ENCODE peak calls at places on chromosomes 3 and 15, in nine cellular contexts. P is lower leg skin, Z is fibroblast of lung, W is AG04450, C is A549, T is lower lobe of right lung, L is esophagus squamous epithelium, O is tibial artery, F is BJ. U is an unnamed sample.

GRCh38 chr15:83379574-83379973 is 67.6 kb upstream of the SH3GL3 start:
- DNase-seq in W (no peak), Z (no peak), T (no peak), C (peak), O (no peak), L (no peak), P (no peak), F (no peak), U (peak)

GRCh38 chr3:56573501-56573900 is 16.5 kb downstream of the CCDC66 start:
- DNase-seq in L (no peak), W (no peak), C (no peak), P (no peak), Z (no peak), F (no peak), O (no peak), T (no peak), U (no peak)

GRCh38 chr3:14152233-14152962 is 26.0 kb downstream of the XPC start:
- DNase-seq in O (no peak), C (peak), Z (no peak), T (no peak), L (no peak), F (no peak), W (no peak), P (no peak), U (no peak)

GRCh38 chr3:82163907-82164520 is 402.6 kb upstream of the GBE1 start:
- DNase-seq in C (peak), O (no peak), W (no peak), F (no peak), T (no peak), L (no peak), Z (peak), P (no peak), U (peak)

GRCh38 chr3:158094235-158094916 is 11.8 kb downstream of the SHOX2 start:
- DNase-seq in P (no peak), L (no peak), C (no peak), F (no peak), O (no peak), Z (no peak), W (no peak), T (no peak), U (no peak)

GRCh38 chr15:64969401-64969800 is 20.3 kb downstream of the SPG21 start:
- DNase-seq in W (no peak), L (no peak), P (no peak), F (no peak), O (no peak), C (no peak), Z (no peak), T (no peak), U (no peak)

GRCh38 chr3:169694117-169694516 is 30.6 kb upstream of the MECOM start:
- DNase-seq in Z (peak), W (no peak), L (no peak), T (no peak), P (no peak), C (no peak), F (no peak), O (no peak), U (peak)

GRCh38 chr3:126928921-126929485 is 53.9 kb upstream of the PLXNA1 start:
- DNase-seq in W (no peak), Z (no peak), L (no peak), F (no peak), O (peak), C (no peak), T (no peak), P (no peak), U (no peak)

GRCh38 chr3:128313936-128314335 is 152.8 kb downstream of the DNAJB8 start:
- DNase-seq in F (no peak), P (no peak), T (no peak), O (no peak), Z (no peak), L (no peak), C (no peak), W (no peak), U (no peak)

GRCh38 chr3:169472259-169472900 is 191.1 kb downstream of the MECOM start:
- DNase-seq in T (no peak), F (no peak), W (no peak), P (no peak), Z (no peak), O (no peak), L (no peak), C (no peak), U (no peak)

GRCh38 chr3:38843898-38844297 is 27.9 kb upstream of the SCN10A start:
- DNase-seq in O (no peak), T (no peak), P (no peak), W (peak), C (no peak), L (no peak), F (no peak), Z (peak), U (peak)

GRCh38 chr3:163785693-163786092 is 1292.6 kb downstream of the SI start:
- DNase-seq in W (no peak), T (no peak), P (no peak), Z (no peak), L (no peak), O (no peak), F (no peak), C (no peak), U (no peak)
- TF ChIP-seq CTCF in W (no peak), T (no peak), P (no peak), Z (no peak), L (no peak), O (no peak), F (no peak), C (no peak), U (no peak)

GRCh38 chr3:31106204-31106603 is 211.7 kb upstream of the GADL1 start:
- DNase-seq in W (peak), P (peak), Z (peak), T (no peak), F (peak), C (no peak), L (no peak), O (no peak), U (peak)
- H3K4me3 ChIP-seq in W (no peak), P (no peak), Z (no peak), T (no peak), F (no peak), C (no peak), L (no peak), O (no peak), U (no peak)

GRCh38 chr3:80688814-80689213 is 921.0 kb upstream of the ROBO1 start:
- DNase-seq in Z (peak), L (no peak), W (no peak), O (no peak), T (no peak), P (no peak), F (no peak), C (no peak), U (peak)
- TF ChIP-seq CTCF in Z (no peak), L (no peak), W (peak), O (peak), T (no peak), P (no peak), F (peak), C (peak), U (peak)

DNA sequence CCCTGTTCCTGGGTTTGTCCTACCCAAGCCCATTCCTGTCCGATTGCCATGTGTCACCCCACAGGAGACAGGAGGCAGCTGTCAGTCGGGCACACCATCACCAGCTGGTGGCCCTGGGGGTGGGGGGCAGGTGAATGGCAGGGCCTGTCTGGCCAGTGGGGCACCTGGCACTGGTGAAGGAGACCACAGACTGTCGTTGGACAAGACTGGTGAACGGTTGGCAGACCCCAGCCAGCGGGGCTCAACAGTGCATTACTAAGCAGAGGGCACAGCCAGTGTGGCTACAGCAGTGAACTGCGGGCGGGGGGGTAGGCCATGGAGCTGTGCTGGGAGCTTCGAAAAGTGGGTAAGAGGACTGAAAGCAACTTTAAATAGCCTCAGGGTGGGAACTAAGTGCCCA is 2.1 kb downstream of the SEMA7A start:
- DNase-seq in T (no peak), C (no peak), W (no peak), F (no peak), Z (no peak), O (no peak), P (no peak), L (no peak), U (no peak)
- H3K4me3 ChIP-seq in T (no peak), C (no peak), W (peak), F (peak), Z (no peak), O (no peak), P (no peak), L (peak), U (peak)

DNA sequence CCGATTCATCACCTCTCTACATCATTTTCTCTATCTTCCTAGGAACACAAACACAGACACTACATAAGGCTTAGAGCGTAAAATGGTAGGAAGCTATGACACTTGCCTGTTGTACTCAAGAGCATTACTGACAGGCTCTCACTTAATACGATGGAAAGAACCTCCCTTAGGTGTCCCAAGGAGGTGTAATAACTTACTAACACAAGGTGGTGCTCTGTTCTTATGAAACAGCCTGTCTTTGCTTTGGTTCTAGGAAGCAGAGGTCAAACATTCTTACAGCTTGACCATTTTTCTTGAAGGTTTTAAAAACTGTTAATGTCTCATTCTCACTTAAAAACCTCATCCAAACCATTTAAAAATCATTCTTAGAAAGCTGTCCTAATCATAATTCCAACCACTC is 317.9 kb upstream of the AGTR1 start:
- DNase-seq in C (peak), L (no peak), Z (peak), P (no peak), O (no peak), W (peak), T (no peak), F (no peak), U (peak)
- TF ChIP-seq CTCF in C (peak), L (no peak), Z (peak), P (no peak), O (peak), W (peak), T (peak), F (peak), U (peak)

GRCh38 chr3:10196389-10197052 is 31.8 kb downstream of the IRAK2 start:
- DNase-seq in C (no peak), P (no peak), O (no peak), L (no peak), F (no peak), W (no peak), Z (peak), T (no peak), U (peak)
- H3K4me3 ChIP-seq in C (no peak), P (no peak), O (no peak), L (no peak), F (no peak), W (no peak), Z (no peak), T (no peak), U (no peak)